ENCODE peak calls at places on chromosomes 11 and 22, in eight cellular contexts. K is PC-3, R is MM.1S, L is PC-9, V is fibroblast of mammary gland, Q is uterus, D is coronary artery, M is ascending aorta. J is an unnamed sample.

GRCh38 chr11:118980191-118980881 is 8.8 kb downstream of the FOXR1 start:
- DNase-seq in L (no peak), Q (no peak), M (no peak), K (no peak), D (no peak), R (no peak), V (no peak), J (no peak)

GRCh38 chr11:1536065-1536843 is 35.8 kb downstream of the DUSP8 start:
- DNase-seq in Q (no peak), M (no peak), R (no peak), K (no peak), V (no peak), D (no peak), L (no peak), J (no peak)

GRCh38 chr22:41217553-41218157 is 12.5 kb downstream of the L3MBTL2 start:
- DNase-seq in R (peak), D (no peak), V (peak), L (no peak), Q (peak), M (peak), K (no peak), J (peak)

GRCh38 chr22:30609260-30610185 is 2.5 kb downstream of the TCN2 start:
- DNase-seq in V (peak), L (peak), Q (peak), R (peak), D (no peak), K (peak), M (peak), J (peak)

GRCh38 chr11:69700278-69701140 is 3.3 kb downstream of the FGF19 start:
- DNase-seq in V (peak), D (no peak), Q (no peak), M (no peak), L (peak), K (peak), R (no peak), J (no peak)

GRCh38 chr11:99973993-99974392 is 713.1 kb upstream of the ARHGAP42 start:
- DNase-seq in R (no peak), V (no peak), L (no peak), D (no peak), M (no peak), K (no peak), Q (no peak), J (no peak)

GRCh38 chr11:6757373-6757967 is 14.3 kb downstream of the OR2AG2 start:
- DNase-seq in D (no peak), M (no peak), Q (peak), V (peak), L (no peak), K (peak), R (peak), J (peak)

GRCh38 chr22:19995611-19996339 is 20.8 kb downstream of the ARVCF start:
- DNase-seq in L (no peak), M (peak), V (no peak), Q (no peak), D (peak), K (no peak), R (no peak), J (no peak)

GRCh38 chr11:1303973-1304372 is 5.5 kb downstream of the TOLLIP start:
- DNase-seq in K (no peak), L (no peak), R (no peak), Q (peak), V (peak), D (no peak), M (no peak), J (no peak)

GRCh38 chr11:13287026-13287425 is 9.4 kb downstream of the BMAL1 start:
- DNase-seq in R (no peak), V (no peak), M (no peak), L (no peak), K (no peak), Q (no peak), D (no peak), J (no peak)

GRCh38 chr22:42608481-42609361 is 6.0 kb downstream of the POLDIP3 start:
- DNase-seq in V (peak), Q (no peak), R (no peak), K (peak), L (peak), D (no peak), M (no peak), J (no peak)

GRCh38 chr22:48785792-48786678 is 1041.6 kb downstream of the BRD1 start:
- DNase-seq in K (no peak), L (no peak), Q (no peak), R (no peak), V (no peak), D (no peak), M (no peak), J (no peak)

GRCh38 chr11:61055776-61056175 is 46.5 kb upstream of the CD5 start:
- DNase-seq in M (no peak), K (no peak), Q (no peak), V (no peak), D (peak), R (no peak), L (no peak), J (no peak)

GRCh38 chr11:125141686-125142535 is 22.6 kb upstream of the PKNOX2 start:
- DNase-seq in R (peak), V (peak), K (peak), D (peak), Q (no peak), M (peak), L (no peak), J (no peak)

GRCh38 chr22:35205956-35206355 is 51.3 kb upstream of the HMGXB4 start:
- DNase-seq in V (peak), Q (no peak), M (no peak), L (no peak), R (no peak), K (no peak), D (no peak), J (no peak)

GRCh38 chr11:17593466-17594245 is 46.6 kb downstream of the OTOG start:
- DNase-seq in M (peak), V (no peak), D (peak), L (no peak), K (no peak), Q (no peak), R (no peak), J (no peak)

GRCh38 chr11:20616908-20617307 is 17.5 kb downstream of the SLC6A5 start:
- DNase-seq in R (no peak), V (no peak), L (no peak), D (no peak), M (no peak), Q (no peak), K (no peak), J (no peak)

GRCh38 chr11:126474220-126474619 is 118.7 kb downstream of the ST3GAL4 start:
- DNase-seq in M (no peak), R (no peak), D (no peak), L (no peak), Q (no peak), V (no peak), K (no peak), J (no peak)

GRCh38 chr22:30047364-30047738 is 32.9 kb upstream of the HORMAD2 start:
- DNase-seq in Q (no peak), V (peak), K (no peak), D (no peak), R (peak), M (no peak), L (no peak), J (no peak)

GRCh38 chr11:135033545-135033944 is 621.5 kb upstream of the B3GAT1 start:
- DNase-seq in V (no peak), M (no peak), R (no peak), D (no peak), K (no peak), L (no peak), Q (no peak), J (no peak)

GRCh38 chr11:17720796-17721171 is 1.4 kb downstream of the MYOD1 start:
- DNase-seq in Q (no peak), M (peak), R (no peak), K (no peak), L (no peak), V (no peak), D (no peak), J (no peak)

GRCh38 chr11:31477528-31478255 is 31.7 kb downstream of the IMMP1L start:
- DNase-seq in R (no peak), V (no peak), Q (no peak), M (no peak), L (no peak), K (no peak), D (no peak), J (no peak)

GRCh38 chr11:34053161-34053686 is 1.7 kb downstream of the CAPRIN1 start:
- DNase-seq in D (peak), R (peak), K (peak), Q (peak), V (peak), M (peak), L (peak), J (no peak)

GRCh38 chr11:69311767-69312385 is 17.9 kb downstream of the MYEOV start:
- DNase-seq in Q (no peak), V (no peak), L (no peak), K (no peak), R (no peak), D (no peak), M (peak), J (no peak)

GRCh38 chr11:134272381-134273316 is 3.5 kb upstream of the GLB1L3 start:
- DNase-seq in Q (no peak), L (no peak), R (no peak), D (peak), M (peak), K (no peak), V (peak), J (no peak)

GRCh38 chr22:22431271-22432220 is 77.0 kb downstream of the ZNF280B start:
- DNase-seq in R (peak), V (peak), K (peak), L (no peak), M (no peak), D (no peak), Q (peak), J (no peak)

GRCh38 chr22:26756675-26757293 is 99.4 kb downstream of the MIAT start:
- DNase-seq in L (no peak), V (peak), K (peak), Q (peak), R (peak), M (peak), D (no peak), J (no peak)

GRCh38 chr11:17529814-17530162 is 14.4 kb downstream of the USH1C start:
- DNase-seq in K (no peak), D (no peak), L (no peak), Q (no peak), V (no peak), R (no peak), M (no peak), J (no peak)

GRCh38 chr11:70111269-70112016 is 33.3 kb downstream of the ANO1 start:
- DNase-seq in Q (no peak), V (no peak), L (peak), M (no peak), R (no peak), K (peak), D (no peak), J (peak)

GRCh38 chr22:23067691-23068090 is 2.6 kb upstream of the GNAZ start:
- DNase-seq in Q (no peak), V (no peak), D (no peak), M (peak), R (no peak), L (no peak), K (peak), J (no peak)

GRCh38 chr22:27615408-27615807 is 186.1 kb downstream of the MN1 start:
- DNase-seq in Q (no peak), V (no peak), K (no peak), D (no peak), R (no peak), L (no peak), M (no peak), J (no peak)

GRCh38 chr11:119617343-119617713 is 111.7 kb downstream of the NECTIN1 start:
- DNase-seq in M (no peak), K (no peak), L (no peak), R (no peak), Q (no peak), D (no peak), V (no peak), J (no peak)

DNA sequence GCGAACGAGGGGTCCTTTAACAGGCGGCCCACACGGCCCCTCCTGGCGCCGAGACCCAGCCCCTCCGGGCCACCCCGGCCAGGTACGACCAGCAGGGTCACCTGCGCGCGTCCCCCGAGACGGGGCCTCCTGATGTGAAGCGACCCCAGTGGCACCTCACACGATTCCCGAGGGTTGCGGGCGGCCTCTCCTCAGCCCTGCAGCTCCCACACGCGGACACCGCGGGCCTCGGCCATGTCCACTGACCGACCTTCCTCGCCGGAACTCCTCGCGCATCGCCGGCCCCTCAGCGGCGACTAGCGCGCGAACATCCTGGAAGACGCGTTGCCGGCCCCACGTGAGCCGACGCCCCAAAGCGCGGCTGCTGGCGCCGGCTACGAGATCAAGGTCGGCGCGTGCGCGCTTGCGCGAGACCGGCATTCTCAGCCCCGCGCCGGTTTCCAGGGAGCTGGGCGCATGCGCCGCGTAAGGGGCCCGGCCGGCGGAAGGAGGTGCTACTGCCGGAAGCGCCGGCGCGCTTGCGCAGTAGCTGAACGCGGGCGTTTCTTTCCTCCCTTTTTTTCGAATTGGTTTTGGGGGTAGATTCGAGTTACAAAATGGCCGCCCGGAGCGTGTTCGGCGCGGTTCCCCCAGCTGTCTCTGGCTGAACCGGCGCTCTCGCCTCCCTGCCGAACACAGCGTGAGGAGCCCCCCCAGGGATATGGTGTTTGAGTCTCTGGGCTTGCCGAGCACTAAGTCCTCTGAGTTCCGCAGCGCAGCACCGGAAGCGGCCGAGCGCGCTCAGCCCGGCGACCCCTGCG is at the start of gene NUP50:
- DNase-seq in K (peak), R (peak), D (peak), Q (peak), L (peak), V (peak), M (peak), J (peak)
- TF ChIP-seq CTCF in K (no peak), R (no peak), D (no peak), Q (no peak), L (no peak), V (no peak), M (peak), J (peak)

GRCh38 chr11:116808262-116809175 is 14.6 kb downstream of the APOA4 start:
- DNase-seq in L (no peak), V (peak), D (no peak), Q (no peak), M (no peak), R (no peak), K (peak), J (no peak)
- H3K4me3 ChIP-seq in L (no peak), V (no peak), D (no peak), Q (no peak), M (no peak), R (no peak), K (no peak), J (no peak)

GRCh38 chr22:31846161-31847115 is 92.6 kb downstream of the DEPDC5 start:
- DNase-seq in M (no peak), L (no peak), R (no peak), K (no peak), Q (no peak), V (peak), D (no peak), J (peak)
- TF ChIP-seq CTCF in M (no peak), L (peak), R (peak), K (peak), Q (no peak), V (peak), D (no peak), J (peak)

DNA sequence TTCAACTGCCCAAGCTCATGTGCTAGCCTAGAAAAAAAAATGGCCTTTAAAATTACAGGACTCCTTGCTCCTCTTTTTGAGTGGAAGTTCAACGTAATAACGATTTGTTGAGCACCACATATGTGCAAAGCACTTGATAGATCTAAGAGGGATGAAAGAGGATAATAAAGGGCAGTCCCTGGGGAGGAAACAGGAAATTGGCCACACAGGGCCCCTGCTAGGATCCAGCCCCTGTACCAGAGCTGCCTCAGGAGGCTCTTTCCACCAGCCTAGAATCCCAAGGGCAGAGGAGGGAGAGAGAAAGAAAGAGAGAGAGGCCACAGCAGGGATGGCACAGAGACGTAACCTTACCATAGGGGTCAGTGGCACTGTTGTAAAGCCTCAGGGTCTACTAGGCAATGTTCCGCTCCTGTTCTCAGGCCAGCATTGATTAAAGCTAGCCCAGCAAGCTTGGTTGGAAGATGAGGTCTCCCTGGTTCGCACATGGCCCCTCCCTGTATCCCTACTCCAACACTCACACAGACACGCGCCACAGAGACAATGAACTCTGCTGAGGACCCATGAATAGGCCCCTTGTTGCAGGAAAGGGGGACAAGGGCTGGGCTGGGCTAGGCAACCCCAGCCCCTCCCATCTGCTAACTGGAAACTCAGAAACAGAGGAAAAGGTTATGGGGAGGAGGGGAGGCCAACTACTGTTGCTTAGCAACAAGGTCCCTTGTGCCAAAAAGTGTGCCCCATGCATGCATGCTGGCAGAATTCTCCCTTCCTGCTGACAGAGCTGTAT is at the start of gene TMPRSS5:
- DNase-seq in D (no peak), Q (no peak), M (no peak), R (no peak), K (no peak), V (no peak), L (no peak), J (no peak)
- H3K4me3 ChIP-seq in D (no peak), Q (no peak), M (no peak), R (no peak), K (no peak), V (no peak), L (no peak), J (no peak)

J was measured in AG04449.